ENCODE peak calls at places on chromosomes 13 and 19, in six cellular contexts. One of them, this sample, is unnamed.

GRCh38 chr13:47546265-47546962 is 454.7 kb downstream of the SUCLA2 start:
- DNase-seq in AG09309: no peak
- DNase-seq in pancreas: no peak
- DNase-seq in GM20000: no peak
- DNase-seq in CD8-positive, alpha-beta T cell: no peak
- DNase-seq in psoas muscle: no peak
- DNase-seq in this sample: no peak

GRCh38 chr13:80342541-80343371 is 1.8 kb upstream of the SPRY2 start:
- DNase-seq in GM20000: peak
- DNase-seq in CD8-positive, alpha-beta T cell: peak
- DNase-seq in pancreas: peak
- DNase-seq in psoas muscle: peak
- DNase-seq in AG09309: no peak
- DNase-seq in this sample: peak

GRCh38 chr13:44407891-44408290 is 34.3 kb downstream of the SERP2 start:
- DNase-seq in psoas muscle: no peak
- DNase-seq in CD8-positive, alpha-beta T cell: no peak
- DNase-seq in pancreas: no peak
- DNase-seq in AG09309: no peak
- DNase-seq in GM20000: no peak
- DNase-seq in this sample: no peak

GRCh38 chr19:46349311-46349993 is 2.6 kb downstream of the PPP5C start:
- DNase-seq in AG09309: no peak
- DNase-seq in GM20000: no peak
- DNase-seq in pancreas: no peak
- DNase-seq in CD8-positive, alpha-beta T cell: no peak
- DNase-seq in psoas muscle: no peak
- DNase-seq in this sample: no peak

GRCh38 chr19:5593245-5593962 is 25.7 kb upstream of the TINCR start:
- DNase-seq in GM20000: no peak
- DNase-seq in CD8-positive, alpha-beta T cell: no peak
- DNase-seq in pancreas: no peak
- DNase-seq in psoas muscle: peak
- DNase-seq in AG09309: no peak
- DNase-seq in this sample: no peak

GRCh38 chr19:5799247-5800241 is 5.3 kb upstream of the NRTN start:
- DNase-seq in pancreas: peak
- DNase-seq in psoas muscle: no peak
- DNase-seq in CD8-positive, alpha-beta T cell: no peak
- DNase-seq in AG09309: no peak
- DNase-seq in GM20000: no peak
- DNase-seq in this sample: no peak

GRCh38 chr13:25018729-25019115 is 77.2 kb upstream of the PABPC3 start:
- DNase-seq in CD8-positive, alpha-beta T cell: no peak
- DNase-seq in AG09309: no peak
- DNase-seq in GM20000: no peak
- DNase-seq in pancreas: no peak
- DNase-seq in psoas muscle: no peak
- DNase-seq in this sample: no peak

GRCh38 chr13:30094015-30094533 is 213.3 kb downstream of the KATNAL1 start:
- DNase-seq in psoas muscle: no peak
- DNase-seq in AG09309: no peak
- DNase-seq in GM20000: no peak
- DNase-seq in CD8-positive, alpha-beta T cell: no peak
- DNase-seq in pancreas: no peak
- DNase-seq in this sample: no peak

GRCh38 chr13:98483636-98484288 is 93.1 kb downstream of the STK24 start:
- DNase-seq in AG09309: no peak
- DNase-seq in GM20000: no peak
- DNase-seq in psoas muscle: no peak
- DNase-seq in CD8-positive, alpha-beta T cell: no peak
- DNase-seq in pancreas: peak
- DNase-seq in this sample: no peak

GRCh38 chr19:15107056-15108010 is at the start of gene SYDE1:
- DNase-seq in AG09309: no peak
- DNase-seq in pancreas: no peak
- DNase-seq in CD8-positive, alpha-beta T cell: no peak
- DNase-seq in GM20000: peak
- DNase-seq in psoas muscle: peak
- DNase-seq in this sample: peak

GRCh38 chr13:48888613-48889012 is 87.1 kb upstream of the FNDC3A start:
- DNase-seq in psoas muscle: no peak
- DNase-seq in CD8-positive, alpha-beta T cell: no peak
- DNase-seq in pancreas: no peak
- DNase-seq in GM20000: no peak
- DNase-seq in AG09309: no peak
- DNase-seq in this sample: no peak

GRCh38 chr19:16338470-16339360 is 14.1 kb downstream of the KLF2 start:
- DNase-seq in psoas muscle: no peak
- DNase-seq in pancreas: no peak
- DNase-seq in CD8-positive, alpha-beta T cell: no peak
- DNase-seq in AG09309: peak
- DNase-seq in GM20000: peak
- DNase-seq in this sample: peak

GRCh38 chr13:106986033-106986484 is 418.1 kb upstream of the ARGLU1 start:
- DNase-seq in AG09309: no peak
- DNase-seq in CD8-positive, alpha-beta T cell: no peak
- DNase-seq in GM20000: no peak
- DNase-seq in psoas muscle: no peak
- DNase-seq in pancreas: no peak
- DNase-seq in this sample: no peak

GRCh38 chr19:33720691-33721682 is 75.7 kb upstream of the KCTD15 start:
- DNase-seq in psoas muscle: no peak
- DNase-seq in AG09309: no peak
- DNase-seq in pancreas: no peak
- DNase-seq in CD8-positive, alpha-beta T cell: no peak
- DNase-seq in GM20000: no peak
- DNase-seq in this sample: no peak
- TF ChIP-seq CTCF in psoas muscle: no peak
- TF ChIP-seq CTCF in AG09309: no peak
- TF ChIP-seq CTCF in pancreas: no peak
- TF ChIP-seq CTCF in CD8-positive, alpha-beta T cell: no peak
- TF ChIP-seq CTCF in GM20000: no peak
- TF ChIP-seq CTCF in this sample: no peak

GRCh38 chr13:19890030-19890429 is 26.6 kb upstream of the ZMYM5 start:
- DNase-seq in AG09309: no peak
- DNase-seq in GM20000: no peak
- DNase-seq in psoas muscle: no peak
- DNase-seq in CD8-positive, alpha-beta T cell: no peak
- DNase-seq in pancreas: no peak
- DNase-seq in this sample: no peak

GRCh38 chr13:19888799-19889198 is 25.4 kb upstream of the ZMYM5 start:
- DNase-seq in GM20000: no peak
- DNase-seq in psoas muscle: no peak
- DNase-seq in CD8-positive, alpha-beta T cell: no peak
- DNase-seq in pancreas: no peak
- DNase-seq in AG09309: no peak
- DNase-seq in this sample: no peak
- TF ChIP-seq CTCF in GM20000: no peak
- TF ChIP-seq CTCF in psoas muscle: peak
- TF ChIP-seq CTCF in CD8-positive, alpha-beta T cell: peak
- TF ChIP-seq CTCF in pancreas: no peak
- TF ChIP-seq CTCF in AG09309: peak
- TF ChIP-seq CTCF in this sample: no peak

GRCh38 chr13:113862766-113863510 is 938 bp downstream of the GAS6 start:
- DNase-seq in CD8-positive, alpha-beta T cell: no peak
- DNase-seq in AG09309: no peak
- DNase-seq in GM20000: peak
- DNase-seq in pancreas: peak
- DNase-seq in psoas muscle: peak
- DNase-seq in this sample: peak
- TF ChIP-seq CTCF in CD8-positive, alpha-beta T cell: no peak
- TF ChIP-seq CTCF in AG09309: no peak
- TF ChIP-seq CTCF in GM20000: no peak
- TF ChIP-seq CTCF in pancreas: no peak
- TF ChIP-seq CTCF in psoas muscle: no peak
- TF ChIP-seq CTCF in this sample: no peak

GRCh38 chr13:41313117-41313516 is 2.0 kb downstream of the NAA16 start:
- DNase-seq in CD8-positive, alpha-beta T cell: no peak
- DNase-seq in pancreas: no peak
- DNase-seq in GM20000: no peak
- DNase-seq in psoas muscle: no peak
- DNase-seq in AG09309: no peak
- DNase-seq in this sample: no peak

GRCh38 chr13:41313659-41314197 is 2.7 kb downstream of the NAA16 start:
- DNase-seq in pancreas: no peak
- DNase-seq in GM20000: no peak
- DNase-seq in psoas muscle: no peak
- DNase-seq in AG09309: no peak
- DNase-seq in CD8-positive, alpha-beta T cell: no peak
- DNase-seq in this sample: no peak

GRCh38 chr13:41311607-41312500 is 787 bp downstream of the NAA16 start:
- DNase-seq in GM20000: peak
- DNase-seq in pancreas: peak
- DNase-seq in AG09309: no peak
- DNase-seq in psoas muscle: peak
- DNase-seq in CD8-positive, alpha-beta T cell: peak
- DNase-seq in this sample: peak

GRCh38 chr13:41308241-41308640 is 2.8 kb upstream of the NAA16 start:
- DNase-seq in pancreas: no peak
- DNase-seq in AG09309: no peak
- DNase-seq in psoas muscle: no peak
- DNase-seq in GM20000: no peak
- DNase-seq in CD8-positive, alpha-beta T cell: no peak
- DNase-seq in this sample: no peak

DNA sequence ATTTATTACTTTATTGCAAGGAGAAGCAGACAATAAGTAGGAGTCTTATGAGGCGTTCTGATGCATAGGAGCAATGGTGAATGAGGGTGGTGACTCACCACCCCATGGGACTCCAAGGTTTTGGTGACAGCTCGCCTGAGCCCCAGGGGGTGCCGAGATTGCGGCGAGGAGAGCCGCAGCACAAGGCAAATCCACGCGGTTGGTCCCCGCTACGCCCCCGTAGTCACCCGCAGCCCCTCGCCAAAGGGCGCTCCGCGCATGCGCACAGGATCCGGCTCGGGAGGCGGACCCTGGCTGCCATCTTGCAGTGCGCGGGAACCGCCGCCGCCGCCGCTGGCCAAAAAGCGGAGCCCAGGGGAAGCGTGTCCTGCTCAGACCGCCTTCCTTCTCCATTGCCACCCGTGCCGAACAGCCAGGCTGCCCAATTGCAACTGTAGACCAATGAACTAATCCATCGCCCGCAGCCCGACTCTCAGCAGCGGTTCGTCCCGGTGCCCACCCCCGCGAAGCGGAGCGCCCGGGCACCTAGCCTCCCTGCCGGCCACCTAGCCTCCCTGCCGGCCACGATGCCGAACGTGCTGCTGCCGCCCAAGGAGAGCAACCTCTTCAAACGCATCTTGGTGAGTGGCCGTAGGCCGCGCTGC is at the start of gene NAA16:
- DNase-seq in CD8-positive, alpha-beta T cell: peak
- DNase-seq in AG09309: peak
- DNase-seq in pancreas: peak
- DNase-seq in psoas muscle: peak
- DNase-seq in GM20000: peak
- DNase-seq in this sample: peak
- TF ChIP-seq CTCF in CD8-positive, alpha-beta T cell: no peak
- TF ChIP-seq CTCF in AG09309: no peak
- TF ChIP-seq CTCF in pancreas: no peak
- TF ChIP-seq CTCF in psoas muscle: peak
- TF ChIP-seq CTCF in GM20000: no peak
- TF ChIP-seq CTCF in this sample: no peak

GRCh38 chr19:49210901-49211451 is 53.4 kb downstream of the TRPM4 start:
- DNase-seq in psoas muscle: no peak
- DNase-seq in pancreas: no peak
- DNase-seq in CD8-positive, alpha-beta T cell: no peak
- DNase-seq in GM20000: no peak
- DNase-seq in AG09309: no peak
- DNase-seq in this sample: no peak

GRCh38 chr19:49212302-49212701 is 54.7 kb downstream of the TRPM4 start:
- DNase-seq in AG09309: no peak
- DNase-seq in pancreas: no peak
- DNase-seq in psoas muscle: no peak
- DNase-seq in GM20000: no peak
- DNase-seq in CD8-positive, alpha-beta T cell: no peak
- DNase-seq in this sample: no peak

GRCh38 chr19:49216076-49216475 is 58.5 kb downstream of the TRPM4 start:
- DNase-seq in psoas muscle: no peak
- DNase-seq in GM20000: no peak
- DNase-seq in pancreas: no peak
- DNase-seq in AG09309: peak
- DNase-seq in CD8-positive, alpha-beta T cell: no peak
- DNase-seq in this sample: no peak

GRCh38 chr19:49214701-49215100 is 57.1 kb downstream of the TRPM4 start:
- DNase-seq in AG09309: no peak
- DNase-seq in CD8-positive, alpha-beta T cell: no peak
- DNase-seq in GM20000: peak
- DNase-seq in psoas muscle: no peak
- DNase-seq in pancreas: no peak
- DNase-seq in this sample: peak

GRCh38 chr19:49213791-49214190 is 56.2 kb downstream of the TRPM4 start:
- DNase-seq in AG09309: no peak
- DNase-seq in pancreas: no peak
- DNase-seq in CD8-positive, alpha-beta T cell: no peak
- DNase-seq in GM20000: no peak
- DNase-seq in psoas muscle: no peak
- DNase-seq in this sample: no peak
- TF ChIP-seq CTCF in AG09309: no peak
- TF ChIP-seq CTCF in pancreas: no peak
- TF ChIP-seq CTCF in CD8-positive, alpha-beta T cell: no peak
- TF ChIP-seq CTCF in GM20000: no peak
- TF ChIP-seq CTCF in psoas muscle: no peak
- TF ChIP-seq CTCF in this sample: peak